ENCODE peak calls at places on chromosomes 12 and 14, in five cellular contexts. A is ovary, E is AG10803, H is lower lobe of right lung, L is AG09309. Y is an unnamed sample.

GRCh38 chr14:105144666-105145380 is 23.8 kb downstream of the JAG2 start:
- DNase-seq in A (no peak), E (no peak), H (no peak), L (no peak), Y (peak)

GRCh38 chr14:33218030-33218429 is 279.4 kb downstream of the NPAS3 start:
- DNase-seq in A (no peak), E (no peak), H (no peak), L (no peak), Y (no peak)

GRCh38 chr12:119148049-119148448 is 30.7 kb upstream of the HSPB8 start:
- DNase-seq in A (no peak), E (no peak), H (no peak), L (no peak), Y (no peak)

GRCh38 chr12:56522486-56523193 is 1.0 kb downstream of the RBMS2 start:
- DNase-seq in A (no peak), E (peak), H (no peak), L (no peak), Y (no peak)

GRCh38 chr12:121536929-121537813 is 43.7 kb downstream of the KDM2B start:
- DNase-seq in A (peak), E (peak), H (peak), L (no peak), Y (peak)

GRCh38 chr12:53791735-53792326 is 40.1 kb upstream of the CISTR start:
- DNase-seq in A (no peak), E (peak), H (no peak), L (no peak), Y (no peak)

GRCh38 chr12:41365653-41366131 is 177.6 kb downstream of the PDZRN4 start:
- DNase-seq in A (no peak), E (no peak), H (no peak), L (no peak), Y (no peak)

GRCh38 chr12:6957151-6957701 is 6.1 kb downstream of the PTPN6 start:
- DNase-seq in A (no peak), E (no peak), H (peak), L (no peak), Y (no peak)

GRCh38 chr12:58372298-58372697 is 430.9 kb downstream of the ATP23 start:
- DNase-seq in A (no peak), E (no peak), H (no peak), L (no peak), Y (no peak)

GRCh38 chr14:94051115-94051514 is 25.0 kb downstream of the OTUB2 start:
- DNase-seq in A (peak), E (peak), H (no peak), L (no peak), Y (no peak)

GRCh38 chr14:33679461-33680225 is 271.2 kb downstream of the EGLN3 start:
- DNase-seq in A (no peak), E (peak), H (no peak), L (no peak), Y (no peak)

GRCh38 chr12:125996438-125996837 is 931.2 kb downstream of the AACS start:
- DNase-seq in A (no peak), E (no peak), H (no peak), L (no peak), Y (no peak)

GRCh38 chr12:132475304-132476037 is 14.5 kb upstream of the FBRSL1 start:
- DNase-seq in A (no peak), E (no peak), H (no peak), L (no peak), Y (no peak)

GRCh38 chr14:106530423-106531107 is 1004.2 kb downstream of the TMEM121 start:
- DNase-seq in A (no peak), E (no peak), H (no peak), L (no peak), Y (no peak)

GRCh38 chr12:32107376-32108267 is 975 bp downstream of the BICD1 start:
- DNase-seq in A (peak), E (peak), H (no peak), L (no peak), Y (no peak)

GRCh38 chr12:86666311-86666710 is 410.1 kb upstream of the MGAT4C start:
- DNase-seq in A (no peak), E (peak), H (no peak), L (no peak), Y (no peak)

GRCh38 chr12:57135939-57136338 is 7.7 kb downstream of the LRP1 start:
- DNase-seq in A (peak), E (peak), H (no peak), L (no peak), Y (no peak)

GRCh38 chr14:82510007-82510406 is 976.4 kb upstream of the SEL1L start:
- DNase-seq in A (no peak), E (no peak), H (no peak), L (no peak), Y (no peak)

GRCh38 chr12:125185311-125185739 is 120.1 kb downstream of the AACS start:
- DNase-seq in A (peak), E (no peak), H (no peak), L (no peak), Y (no peak)

GRCh38 chr12:124828264-124829007 is 35.2 kb downstream of the SCARB1 start:
- DNase-seq in A (no peak), E (peak), H (no peak), L (no peak), Y (no peak)

GRCh38 chr12:123250471-123251383 is 17.5 kb downstream of the MTRFR start:
- DNase-seq in A (no peak), E (no peak), H (peak), L (no peak), Y (no peak)

GRCh38 chr12:113103756-113104450 is 31.7 kb downstream of the RASAL1 start:
- DNase-seq in A (no peak), E (no peak), H (peak), L (no peak), Y (no peak)

GRCh38 chr14:65230287-65230728 is 128.0 kb upstream of the MAX start:
- DNase-seq in A (peak), E (no peak), H (peak), L (no peak), Y (no peak)

GRCh38 chr12:53748072-53748840 is 3.5 kb downstream of the CISTR start:
- DNase-seq in A (no peak), E (no peak), H (no peak), L (no peak), Y (no peak)

GRCh38 chr14:60195179-60195810 is 30.1 kb upstream of the DHRS7 start:
- DNase-seq in A (no peak), E (no peak), H (no peak), L (no peak), Y (no peak)
- TF ChIP-seq CTCF in A (no peak), E (no peak), H (no peak), L (no peak), Y (peak)

GRCh38 chr14:20935303-20935984 is 19.8 kb upstream of the RNASE2 start:
- DNase-seq in A (no peak), E (no peak), H (no peak), L (no peak), Y (no peak)

GRCh38 chr14:20934148-20934762 is 21.0 kb upstream of the RNASE2 start:
- DNase-seq in A (no peak), E (peak), H (peak), L (no peak), Y (no peak)
- TF ChIP-seq CTCF in A (no peak), E (peak), H (peak), L (peak), Y (peak)

GRCh38 chr14:61564623-61565091 is 130.7 kb upstream of the HIF1A start:
- DNase-seq in A (no peak), E (peak), H (no peak), L (peak), Y (no peak)
- TF ChIP-seq CTCF in A (no peak), E (no peak), H (no peak), L (no peak), Y (no peak)

GRCh38 chr12:102300824-102301461 is 103.3 kb upstream of the PMCH start:
- DNase-seq in A (no peak), E (peak), H (no peak), L (peak), Y (no peak)
- TF ChIP-seq CTCF in A (no peak), E (peak), H (peak), L (peak), Y (peak)

GRCh38 chr14:26252176-26252575 is 345.7 kb downstream of the NOVA1 start:
- DNase-seq in A (no peak), E (no peak), H (no peak), L (no peak), Y (no peak)

GRCh38 chr14:26255213-26255612 is 342.6 kb downstream of the NOVA1 start:
- DNase-seq in A (no peak), E (peak), H (no peak), L (no peak), Y (no peak)
- TF ChIP-seq CTCF in A (no peak), E (peak), H (peak), L (no peak), Y (no peak)

GRCh38 chr14:72515779-72516770 is 377.8 kb downstream of the DPF3 start:
- DNase-seq in A (no peak), E (peak), H (no peak), L (no peak), Y (no peak)
- TF ChIP-seq CTCF in A (no peak), E (peak), H (no peak), L (peak), Y (no peak)

GRCh38 chr12:50620050-50620974 is 115.5 kb downstream of the DIP2B start:
- DNase-seq in A (no peak), E (peak), H (no peak), L (peak), Y (no peak)
- TF ChIP-seq CTCF in A (no peak), E (peak), H (no peak), L (peak), Y (no peak)

DNA sequence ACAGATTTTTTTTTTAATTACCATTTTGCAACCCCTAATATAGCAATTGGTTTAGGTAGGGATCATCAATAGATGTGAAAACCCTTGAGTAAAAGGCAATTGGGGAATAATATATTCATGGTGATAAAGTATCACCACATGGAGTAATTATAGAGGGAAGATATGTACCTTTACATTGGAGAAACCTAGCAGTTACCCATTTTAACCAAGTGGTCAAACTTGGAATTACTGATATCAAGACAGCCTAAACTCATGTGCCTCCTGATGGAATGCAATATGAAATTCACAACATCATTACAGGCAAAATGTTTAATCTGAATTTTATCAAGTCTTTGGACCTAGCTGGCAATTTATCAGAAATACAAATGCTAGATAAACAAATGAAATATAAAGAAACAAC is 6.7 kb upstream of the SLC10A1 start:
- DNase-seq in A (no peak), E (no peak), H (no peak), L (no peak), Y (no peak)
- TF ChIP-seq CTCF in A (no peak), E (no peak), H (no peak), L (no peak), Y (peak)

GRCh38 chr12:91913651-91914050 is 232.0 kb downstream of the BTG1 start:
- DNase-seq in A (no peak), E (no peak), H (no peak), L (no peak), Y (no peak)

GRCh38 chr12:91913124-91913523 is 232.5 kb downstream of the BTG1 start:
- DNase-seq in A (no peak), E (no peak), H (no peak), L (no peak), Y (no peak)

GRCh38 chr12:91912178-91912577 is 233.5 kb downstream of the BTG1 start:
- DNase-seq in A (no peak), E (no peak), H (no peak), L (no peak), Y (no peak)

GRCh38 chr12:91914701-91915100 is 230.9 kb downstream of the BTG1 start:
- DNase-seq in A (no peak), E (peak), H (no peak), L (no peak), Y (no peak)

GRCh38 chr12:91910871-91911388 is 234.7 kb downstream of the BTG1 start:
- DNase-seq in A (no peak), E (no peak), H (no peak), L (no peak), Y (no peak)
- TF ChIP-seq CTCF in A (no peak), E (no peak), H (no peak), L (no peak), Y (no peak)

Y was measured in CD14-positive monocyte.